ENCODE peak calls at places on chromosomes 1 and 21, in four cellular contexts. R is DMS 273 treated with DMSO at 0.1 percent for 48 hours; M is KBM-7; E is naive thymus-derived CD8-positive, alpha-beta T cell. L is an unnamed sample.

GRCh38 chr1:30705673-30706072 is 17.7 kb downstream of the MATN1 start:
- DNase-seq in E (no peak), R (no peak), M (no peak), L (no peak)

GRCh38 chr1:6008696-6009095 is 16.5 kb upstream of the NPHP4 start:
- DNase-seq in R (no peak), M (no peak), E (no peak), L (no peak)

GRCh38 chr1:162552684-162553252 is 8.8 kb upstream of the UAP1 start:
- DNase-seq in E (no peak), R (no peak), M (no peak), L (no peak)

GRCh38 chr1:200033511-200034261 is 6.2 kb downstream of the NR5A2 start:
- DNase-seq in R (no peak), M (no peak), E (no peak), L (no peak)

GRCh38 chr1:35449334-35450008 is 107.7 kb downstream of the KIAA0319L start:
- DNase-seq in E (no peak), M (no peak), R (no peak), L (no peak)

GRCh38 chr1:232529747-232530146 is 100.2 kb downstream of the SIPA1L2 start:
- DNase-seq in R (no peak), E (no peak), M (no peak), L (no peak)

GRCh38 chr1:230681599-230681998 is 32.3 kb downstream of the AGT start:
- DNase-seq in E (no peak), M (peak), R (peak), L (no peak)

GRCh38 chr21:45254557-45254930 is 33.2 kb downstream of the POFUT2 start:
- DNase-seq in R (no peak), E (no peak), M (no peak), L (no peak)